ENCODE peak calls at places on chromosomes 12 and 14, in eight cellular contexts. K, A, O, U, F, X, R and V are unnamed samples.

GRCh38 chr12:1456885-1457284 is 137.5 kb downstream of the FBXL14 start:
- DNase-seq in O (no peak), R (no peak), U (no peak), F (no peak), A (no peak), K (no peak), X (no peak), V (no peak)

GRCh38 chr12:91893476-91893875 is 252.2 kb downstream of the BTG1 start:
- DNase-seq in X (no peak), R (no peak), O (no peak), A (no peak), K (no peak), F (no peak), U (no peak), V (no peak)

GRCh38 chr12:68746572-68747180 is 700 bp downstream of the SLC35E3 start:
- DNase-seq in A (peak; percentile 57), U (peak; percentile 49), R (peak; percentile 94), X (peak; percentile 55), F (peak; percentile 68), O (peak; percentile 74), K (no peak), V (peak; percentile 83)

GRCh38 chr12:9751204-9752144 is 9.2 kb downstream of the CD69 start:
- DNase-seq in R (no peak), O (peak; percentile 11), F (peak; percentile 6), U (peak; percentile 43), A (peak; percentile 25), K (peak; percentile 12), X (no peak), V (no peak)

GRCh38 chr12:121288158-121288848 is 8.2 kb downstream of the CAMKK2 start:
- DNase-seq in U (no peak), K (no peak), O (no peak), F (no peak), X (no peak), A (peak; percentile 21), R (no peak), V (no peak)

GRCh38 chr12:58419905-58420304 is 478.5 kb downstream of the ATP23 start:
- DNase-seq in F (no peak), U (no peak), K (no peak), O (peak; percentile 66), R (peak; percentile 17), X (no peak), A (no peak), V (no peak)

GRCh38 chr12:133081408-133081806 is 684 bp downstream of the ZNF140 start:
- DNase-seq in X (no peak), O (no peak), K (no peak), A (peak; percentile 10), F (no peak), R (no peak), U (peak; percentile 50), V (peak; percentile 10)

GRCh38 chr14:51293149-51293925 is 53.3 kb downstream of the TMX1 start:
- DNase-seq in O (peak; percentile 37), R (no peak), K (no peak), U (no peak), X (no peak), A (no peak), F (no peak), V (no peak)

GRCh38 chr14:34331728-34332623 is 130.1 kb downstream of the SPTSSA start:
- DNase-seq in U (peak; percentile 85), O (peak; percentile 52), K (peak; percentile 57), F (peak; percentile 68), R (no peak), A (peak; percentile 69), X (peak; percentile 79), V (peak; percentile 79)

GRCh38 chr14:54568821-54569591 is 2.1 kb downstream of the SAMD4A start:
- DNase-seq in U (no peak), X (no peak), K (no peak), O (no peak), R (peak; percentile 88), F (no peak), A (no peak), V (peak; percentile 32)
- H3K4me2 ChIP-seq in U (peak overlapping the region; percentile 85), X (peak overlapping the region; percentile 99), K (no peak overlapping the region), O (peak overlapping the region; percentile 100), R (peak overlapping the region; percentile 93), F (peak overlapping the region; percentile 76), A (peak overlapping the region; percentile 12), V (peak overlapping the region; percentile 91)

DNA sequence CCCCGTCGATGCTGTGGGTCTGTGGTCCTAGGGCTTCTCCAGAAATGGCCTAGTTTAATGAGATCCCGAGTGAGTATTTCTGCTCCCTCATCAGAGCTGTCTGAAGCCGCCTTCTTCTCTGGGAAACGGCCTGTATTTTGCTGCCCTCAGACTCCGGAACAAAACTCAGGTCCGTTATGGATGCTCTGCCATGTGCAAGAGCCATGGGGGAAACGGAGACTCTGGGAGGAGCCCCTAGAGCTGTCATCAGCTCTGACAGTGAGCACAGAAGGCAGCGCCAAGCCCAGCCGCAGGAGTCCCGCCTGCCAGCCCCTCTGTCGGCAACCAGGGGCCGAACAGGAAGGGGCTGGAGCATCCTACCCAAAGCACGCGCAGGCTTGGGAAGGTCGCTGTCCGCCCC is 192.4 kb upstream of the PRMT8 start:
- DNase-seq in U (no peak), O (no peak), K (no peak), A (no peak), R (no peak), F (no peak), X (no peak), V (no peak)
- H3K4me2 ChIP-seq in U (no peak overlapping the region), O (no peak overlapping the region), K (no peak overlapping the region), A (no peak overlapping the region), R (no peak overlapping the region), F (no peak overlapping the region), X (no peak overlapping the region), V (no peak overlapping the region)

GRCh38 chr14:91144425-91145145 is 30.7 kb downstream of the DGLUCY start:
- DNase-seq in R (peak; percentile 86), O (no peak), F (no peak), K (no peak), A (no peak), X (no peak), U (no peak), V (no peak)
- H3K4me2 ChIP-seq in R (peak overlapping the region; percentile 14), O (no peak overlapping the region), F (no peak overlapping the region), K (no peak overlapping the region), A (no peak overlapping the region), X (no peak overlapping the region), U (no peak overlapping the region), V (no peak overlapping the region)

DNA sequence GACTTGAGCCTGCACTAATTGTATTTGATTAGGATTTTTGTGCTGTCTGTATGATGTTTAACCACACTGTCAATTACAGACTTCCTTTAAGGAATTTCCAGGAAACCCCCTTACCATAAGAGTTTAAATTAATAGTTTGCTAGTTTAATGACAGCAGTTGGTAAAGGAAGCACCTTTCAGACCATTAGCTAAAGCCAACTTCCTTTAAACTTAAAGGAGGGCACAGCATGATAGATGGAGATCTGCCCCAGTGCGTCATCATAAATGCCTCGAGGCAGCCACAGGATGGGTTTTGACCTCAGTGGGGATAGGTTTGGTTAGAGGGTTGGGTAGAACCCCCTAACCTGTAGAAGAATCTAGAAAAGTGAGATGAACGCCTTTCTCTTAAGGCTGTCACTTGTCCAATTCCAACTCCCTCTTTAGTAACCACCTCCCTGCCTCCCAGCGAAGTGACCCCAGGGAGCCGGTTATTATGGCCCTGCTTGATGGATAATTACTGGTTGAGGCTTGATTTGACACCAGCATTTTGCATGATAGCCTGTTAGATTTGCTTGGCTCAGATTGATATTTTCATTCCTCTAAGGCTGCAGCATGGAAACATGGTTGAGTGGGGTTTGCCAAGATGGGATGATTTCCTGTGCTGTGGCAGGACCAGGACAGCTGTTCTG is 62.6 kb downstream of the CHST11 start:
- DNase-seq in K (no peak), X (no peak), U (no peak), R (peak; percentile 10), A (no peak), F (no peak), O (no peak), V (no peak)
- H3K4me2 ChIP-seq in K (no peak overlapping the region), X (no peak overlapping the region), U (no peak overlapping the region), R (no peak overlapping the region), A (no peak overlapping the region), F (no peak overlapping the region), O (no peak overlapping the region), V (no peak overlapping the region)

DNA sequence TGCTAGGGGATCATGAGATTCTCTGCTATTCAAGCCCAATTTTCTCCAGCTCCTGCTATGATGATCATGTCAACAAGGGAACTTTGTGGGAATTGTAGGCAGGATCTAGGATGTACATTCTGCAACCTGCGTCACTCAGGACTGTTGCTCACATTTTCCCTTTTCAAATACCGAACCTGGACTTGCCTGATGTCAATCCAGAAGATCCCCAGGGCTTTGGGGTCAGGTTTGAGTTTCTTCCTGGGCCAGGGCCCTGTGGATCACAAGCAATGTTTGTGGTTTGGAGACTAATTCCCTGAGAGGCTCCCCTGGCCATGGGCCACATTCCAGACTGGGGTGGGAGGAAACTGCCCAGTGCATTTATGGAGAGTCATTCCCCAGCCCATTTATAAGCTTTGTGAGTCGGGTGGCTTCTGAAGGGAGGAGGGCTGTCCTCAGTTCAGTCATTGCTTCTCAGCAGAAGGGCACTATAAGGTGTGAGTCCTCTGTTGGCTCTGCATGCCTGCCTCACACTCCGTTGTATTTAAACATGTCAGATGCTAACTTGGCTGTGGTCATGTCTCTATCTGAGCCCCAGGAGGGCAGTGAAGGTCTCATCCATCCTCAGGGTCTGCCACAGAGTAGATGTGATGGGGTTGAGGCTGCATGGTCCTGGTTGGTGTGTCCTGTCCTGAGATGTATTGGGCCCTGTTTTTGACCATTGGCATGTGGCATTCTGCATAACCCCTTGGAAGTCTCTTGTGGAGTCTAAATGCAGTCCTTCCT is 6.5 kb downstream of the KRT86 start:
- DNase-seq in X (no peak), A (no peak), F (no peak), O (peak; percentile 99), U (no peak), R (peak; percentile 98), K (peak; percentile 90), V (peak; percentile 54)
- H3K4me2 ChIP-seq in X (no peak overlapping the region), A (no peak overlapping the region), F (peak overlapping the region; percentile 67), O (peak overlapping the region; percentile 69), U (no peak overlapping the region), R (peak overlapping the region; percentile 59), K (peak overlapping the region; percentile 88), V (peak overlapping the region; percentile 13)

GRCh38 chr14:23104070-23104590 is 659 bp downstream of the CIROP start:
- DNase-seq in K (no peak), X (no peak), O (no peak), F (no peak), A (no peak), U (no peak), R (no peak), V (no peak)
- H3K4me2 ChIP-seq in K (no peak overlapping the region), X (no peak overlapping the region), O (no peak overlapping the region), F (no peak overlapping the region), A (no peak overlapping the region), U (peak overlapping the region; percentile 29), R (no peak overlapping the region), V (no peak overlapping the region)

GRCh38 chr14:99794156-99794780 is 1.1 kb downstream of the EML1 start:
- DNase-seq in O (no peak), F (no peak), R (no peak), A (no peak), K (no peak), U (no peak), X (no peak), V (no peak)

GRCh38 chr14:99797231-99797630 is 4.0 kb downstream of the EML1 start:
- DNase-seq in U (no peak), O (no peak), K (no peak), A (no peak), R (no peak), F (no peak), X (no peak), V (no peak)

GRCh38 chr14:99793213-99794155 is at the start of gene EML1:
- DNase-seq in F (peak; percentile 99), R (peak; percentile 100), O (peak; percentile 52), U (peak; percentile 88), K (peak; percentile 23), A (peak; percentile 84), X (peak; percentile 81), V (peak; percentile 95)

GRCh38 chr14:99792551-99793212 is 531 bp upstream of the EML1 start:
- DNase-seq in R (peak; percentile 85), F (no peak), O (no peak), U (peak; percentile 44), X (no peak), A (peak; percentile 33), K (no peak), V (no peak)

GRCh38 chr14:99795046-99795445 is 1.8 kb downstream of the EML1 start:
- DNase-seq in K (no peak), A (no peak), F (no peak), U (no peak), R (no peak), O (no peak), X (no peak), V (no peak)
- H3K4me2 ChIP-seq in K (no peak overlapping the region), A (no peak overlapping the region), F (peak overlapping the region; percentile 73), U (no peak overlapping the region), R (peak overlapping the region; percentile 89), O (no peak overlapping the region), X (no peak overlapping the region), V (peak overlapping the region; percentile 86)